ENCODE peak calls at places on chromosome 3, in ten cellular contexts. O, R, L, P, E, Y, I, C, W and T are unnamed samples.

GRCh38 chr3:99647081-99647480 is 8.7 kb downstream of the COL8A1 start:
- DNase-seq in O (no peak), R (peak), L (no peak), P (peak), E (no peak), Y (no peak), I (no peak), C (no peak), W (no peak), T (no peak)

GRCh38 chr3:190996376-190996775 is 133.9 kb upstream of the GMNC start:
- DNase-seq in O (no peak), R (no peak), L (no peak), P (no peak), E (no peak), Y (no peak), I (no peak), C (no peak), W (no peak), T (no peak)

GRCh38 chr3:20321391-20322047 is 135.5 kb upstream of the SGO1 start:
- DNase-seq in O (no peak), R (no peak), L (no peak), P (no peak), E (no peak), Y (no peak), I (no peak), C (no peak), W (no peak), T (no peak)

GRCh38 chr3:47578119-47578630 is 490 bp downstream of the CSPG5 start:
- DNase-seq in O (no peak), R (peak), L (peak), P (no peak), E (peak), Y (no peak), I (peak), C (peak), W (no peak), T (no peak)

GRCh38 chr3:196563721-196564225 is 4.6 kb downstream of the WDR53 start:
- DNase-seq in O (no peak), R (no peak), L (no peak), P (peak), E (peak), Y (no peak), I (no peak), C (no peak), W (no peak), T (no peak)

GRCh38 chr3:166190360-166190759 is 353.1 kb upstream of the BCHE start:
- DNase-seq in O (no peak), R (no peak), L (no peak), P (peak), E (no peak), Y (no peak), I (no peak), C (peak), W (no peak), T (no peak)

GRCh38 chr3:46701211-46701939 is at the start of gene TMIE:
- DNase-seq in O (no peak), R (no peak), L (no peak), P (no peak), E (no peak), Y (no peak), I (peak), C (peak), W (no peak), T (no peak)

GRCh38 chr3:5197470-5198312 is 10.2 kb downstream of the EDEM1 start:
- DNase-seq in O (no peak), R (peak), L (no peak), P (peak), E (peak), Y (no peak), I (no peak), C (peak), W (no peak), T (no peak)

GRCh38 chr3:181729071-181729915 is 17.6 kb downstream of the SOX2 start:
- DNase-seq in O (no peak), R (no peak), L (no peak), P (no peak), E (no peak), Y (no peak), I (no peak), C (no peak), W (no peak), T (no peak)

GRCh38 chr3:104750581-104750980 is 616.1 kb upstream of the ALCAM start:
- DNase-seq in O (no peak), R (no peak), L (no peak), P (peak), E (no peak), Y (no peak), I (no peak), C (no peak), W (no peak), T (no peak)

GRCh38 chr3:31449318-31449717 is 83.4 kb upstream of the STT3B start:
- DNase-seq in O (no peak), R (peak), L (no peak), P (no peak), E (no peak), Y (no peak), I (no peak), C (no peak), W (no peak), T (no peak)

GRCh38 chr3:60053518-60054265 is 1003.9 kb upstream of the CFAP20DC start:
- DNase-seq in O (no peak), R (no peak), L (no peak), P (no peak), E (peak), Y (no peak), I (no peak), C (no peak), W (no peak), T (no peak)

GRCh38 chr3:112776000-112776399 is 70.7 kb downstream of the CD200R1L start:
- DNase-seq in O (no peak), R (peak), L (no peak), P (peak), E (no peak), Y (no peak), I (no peak), C (no peak), W (no peak), T (no peak)

GRCh38 chr3:148863814-148864213 is 1.3 kb upstream of the CPA3 start:
- DNase-seq in O (no peak), R (no peak), L (no peak), P (no peak), E (no peak), Y (no peak), I (no peak), C (no peak), W (no peak), T (no peak)

GRCh38 chr3:34364345-34364744 is 565.9 kb downstream of the PDCD6IP start:
- DNase-seq in O (no peak), R (no peak), L (no peak), P (peak), E (no peak), Y (no peak), I (no peak), C (peak), W (no peak), T (no peak)

GRCh38 chr3:19940643-19941042 is 6.3 kb upstream of the RAB5A start:
- DNase-seq in O (no peak), R (no peak), L (no peak), P (no peak), E (no peak), Y (no peak), I (no peak), C (no peak), W (no peak), T (no peak)

GRCh38 chr3:151183253-151183652 is 19.8 kb downstream of the GPR171 start:
- DNase-seq in O (no peak), R (no peak), L (no peak), P (no peak), E (no peak), Y (no peak), I (no peak), C (no peak), W (no peak), T (no peak)

GRCh38 chr3:128488995-128489859 is 3.8 kb downstream of the GATA2 start:
- DNase-seq in O (no peak), R (no peak), L (no peak), P (no peak), E (no peak), Y (no peak), I (no peak), C (peak), W (no peak), T (peak)

GRCh38 chr3:43852066-43852465 is 161.3 kb downstream of the ABHD5 start:
- DNase-seq in O (no peak), R (no peak), L (no peak), P (peak), E (no peak), Y (no peak), I (no peak), C (no peak), W (no peak), T (no peak)

GRCh38 chr3:29026301-29026700 is 254.6 kb upstream of the RBMS3 start:
- DNase-seq in O (no peak), R (peak), L (no peak), P (no peak), E (no peak), Y (no peak), I (no peak), C (no peak), W (no peak), T (no peak)

GRCh38 chr3:67000006-67000405 is 1.9 kb downstream of the KBTBD8 start:
- DNase-seq in O (no peak), R (peak), L (no peak), P (peak), E (no peak), Y (no peak), I (no peak), C (no peak), W (no peak), T (no peak)

GRCh38 chr3:66520716-66521115 is 19.9 kb upstream of the LRIG1 start:
- DNase-seq in O (no peak), R (no peak), L (no peak), P (peak), E (no peak), Y (no peak), I (no peak), C (no peak), W (no peak), T (no peak)

GRCh38 chr3:48084170-48084569 is 68.0 kb upstream of the MAP4 start:
- DNase-seq in O (no peak), R (no peak), L (no peak), P (no peak), E (no peak), Y (no peak), I (no peak), C (no peak), W (no peak), T (no peak)

GRCh38 chr3:59885103-59885502 is 835.3 kb upstream of the CFAP20DC start:
- DNase-seq in O (no peak), R (no peak), L (no peak), P (no peak), E (no peak), Y (no peak), I (no peak), C (no peak), W (no peak), T (no peak)

GRCh38 chr3:133371676-133372075 is 28.2 kb upstream of the BFSP2 start:
- DNase-seq in O (no peak), R (no peak), L (no peak), P (no peak), E (no peak), Y (no peak), I (no peak), C (no peak), W (no peak), T (peak)

GRCh38 chr3:51966486-51966885 is 768 bp downstream of the PCBP4 start:
- DNase-seq in O (no peak), R (no peak), L (no peak), P (no peak), E (no peak), Y (no peak), I (no peak), C (no peak), W (no peak), T (no peak)

DNA sequence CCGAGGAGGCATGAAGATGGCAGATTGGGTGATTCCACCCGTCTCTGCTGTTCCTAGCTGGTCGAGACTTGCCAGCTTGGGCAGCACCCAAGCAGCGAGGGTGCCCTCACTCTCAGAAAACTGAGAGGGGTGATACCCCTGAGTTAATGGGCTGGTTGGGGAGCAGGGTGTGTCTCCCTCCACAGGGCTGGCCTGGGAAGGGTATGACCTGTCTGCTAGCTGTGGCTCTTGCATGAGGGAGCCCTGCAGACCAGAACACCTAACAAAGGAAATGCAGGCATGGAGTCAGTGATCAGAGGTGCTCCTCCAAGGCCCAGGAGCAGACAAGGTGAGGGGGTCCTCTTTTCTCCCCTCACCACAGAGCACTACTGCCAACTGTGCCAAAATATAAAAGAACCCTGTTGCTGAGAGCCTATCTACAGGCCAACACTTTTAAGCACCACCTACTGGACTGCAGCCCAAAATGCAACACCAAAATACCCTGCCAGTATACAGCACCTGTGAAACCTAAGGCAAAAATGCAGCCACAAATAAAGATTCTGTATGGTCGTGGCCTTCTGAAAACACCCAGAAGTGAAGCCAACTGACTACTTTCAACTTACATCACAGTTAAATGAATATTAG is 35.8 kb upstream of the PPM1L start:
- DNase-seq in O (no peak), R (peak), L (no peak), P (peak), E (no peak), Y (no peak), I (no peak), C (peak), W (no peak), T (no peak)
- TF ChIP-seq CTCF in O (no peak), R (peak), L (no peak), P (peak), E (no peak), Y (no peak), I (no peak), C (peak), W (no peak), T (no peak)

GRCh38 chr3:45180051-45180450 is 33.9 kb upstream of the CDCP1 start:
- DNase-seq in O (peak), R (no peak), L (no peak), P (peak), E (no peak), Y (no peak), I (no peak), C (no peak), W (no peak), T (no peak)
- TF ChIP-seq CTCF in O (no peak), R (no peak), L (no peak), P (no peak), E (no peak), Y (no peak), I (no peak), C (no peak), W (no peak), T (no peak)

DNA sequence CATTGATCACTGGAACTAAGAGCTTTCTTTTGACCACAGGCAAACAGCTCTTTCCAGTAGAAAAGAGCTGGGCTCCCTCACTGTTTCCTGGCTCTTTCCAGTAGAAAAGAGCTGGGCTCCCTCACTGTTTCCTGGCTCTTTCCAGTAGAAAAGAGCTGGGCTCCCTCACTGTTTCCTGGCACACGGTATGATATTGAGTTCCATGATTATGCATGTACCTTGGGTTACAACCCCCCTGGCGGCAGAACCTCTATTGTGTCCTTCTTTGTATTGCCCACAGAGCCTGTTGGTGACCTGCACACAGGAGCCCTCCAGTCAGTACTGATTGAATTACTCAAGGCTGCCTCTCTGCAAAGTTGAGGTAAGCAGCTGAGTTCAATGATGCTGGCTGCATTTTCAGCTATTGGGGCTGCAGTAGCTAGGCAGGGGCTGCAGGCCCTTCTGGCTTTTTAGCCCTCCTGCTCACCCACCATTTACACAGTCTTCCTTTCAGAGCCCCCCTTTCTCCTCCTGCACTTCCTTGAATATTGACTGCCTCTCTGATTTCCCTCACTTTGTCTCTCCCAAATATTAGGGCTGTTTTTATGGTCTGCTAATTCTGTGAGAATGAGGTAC is 10.2 kb downstream of the ACKR2 start:
- DNase-seq in O (no peak), R (peak), L (no peak), P (no peak), E (no peak), Y (no peak), I (no peak), C (peak), W (no peak), T (no peak)
- TF ChIP-seq CTCF in O (no peak), R (no peak), L (peak), P (no peak), E (no peak), Y (no peak), I (no peak), C (no peak), W (peak), T (no peak)

GRCh38 chr3:170132335-170132734 is 49.2 kb downstream of the PHC3 start:
- DNase-seq in O (no peak), R (peak), L (no peak), P (peak), E (no peak), Y (no peak), I (no peak), C (no peak), W (no peak), T (no peak)

GRCh38 chr3:170130532-170130931 is 51.0 kb downstream of the PHC3 start:
- DNase-seq in O (no peak), R (no peak), L (no peak), P (no peak), E (no peak), Y (no peak), I (no peak), C (no peak), W (no peak), T (no peak)

GRCh38 chr3:170128259-170128976 is 53.1 kb downstream of the PHC3 start:
- DNase-seq in O (no peak), R (peak), L (no peak), P (no peak), E (no peak), Y (no peak), I (no peak), C (no peak), W (no peak), T (no peak)

GRCh38 chr3:170128977-170129431 is 52.5 kb downstream of the PHC3 start:
- DNase-seq in O (no peak), R (peak), L (no peak), P (no peak), E (no peak), Y (no peak), I (no peak), C (no peak), W (no peak), T (no peak)
- TF ChIP-seq CTCF in O (no peak), R (no peak), L (no peak), P (no peak), E (no peak), Y (no peak), I (no peak), C (no peak), W (no peak), T (no peak)

GRCh38 chr3:122299872-122300460 is 25.1 kb upstream of the CSTA start:
- DNase-seq in O (no peak), R (peak), L (peak), P (peak), E (peak), Y (no peak), I (no peak), C (peak), W (no peak), T (no peak)
- TF ChIP-seq CTCF in O (no peak), R (peak), L (peak), P (peak), E (peak), Y (no peak), I (peak), C (peak), W (peak), T (no peak)

GRCh38 chr3:27666708-27667107 is 55.4 kb downstream of the EOMES start:
- DNase-seq in O (peak), R (peak), L (peak), P (peak), E (no peak), Y (no peak), I (peak), C (peak), W (no peak), T (peak)
- TF ChIP-seq CTCF in O (no peak), R (no peak), L (no peak), P (peak), E (no peak), Y (no peak), I (no peak), C (no peak), W (no peak), T (no peak)

GRCh38 chr3:23691343-23691895 is 114.3 kb upstream of the UBE2E1 start:
- DNase-seq in O (no peak), R (no peak), L (no peak), P (no peak), E (no peak), Y (no peak), I (no peak), C (no peak), W (no peak), T (no peak)

GRCh38 chr3:23686535-23686934 is 119.2 kb upstream of the UBE2E1 start:
- DNase-seq in O (no peak), R (no peak), L (no peak), P (no peak), E (no peak), Y (no peak), I (no peak), C (no peak), W (no peak), T (no peak)

GRCh38 chr3:23682646-23683045 is 123.1 kb upstream of the UBE2E1 start:
- DNase-seq in O (no peak), R (peak), L (no peak), P (no peak), E (no peak), Y (no peak), I (no peak), C (no peak), W (no peak), T (no peak)

GRCh38 chr3:23685484-23686258 is 120.1 kb upstream of the UBE2E1 start:
- DNase-seq in O (peak), R (peak), L (no peak), P (peak), E (no peak), Y (peak), I (peak), C (peak), W (no peak), T (peak)
- TF ChIP-seq CTCF in O (no peak), R (no peak), L (no peak), P (peak), E (no peak), Y (no peak), I (no peak), C (no peak), W (no peak), T (no peak)

GRCh38 chr3:141050913-141051632 is at the start of gene SPSB4:
- DNase-seq in O (peak), R (no peak), L (peak), P (peak), E (no peak), Y (no peak), I (peak), C (peak), W (peak), T (no peak)
- TF ChIP-seq CTCF in O (peak), R (no peak), L (peak), P (no peak), E (no peak), Y (no peak), I (peak), C (peak), W (peak), T (peak)

GRCh38 chr3:17078885-17079465 is 194.2 kb downstream of the PLCL2 start:
- DNase-seq in O (no peak), R (no peak), L (no peak), P (no peak), E (no peak), Y (no peak), I (no peak), C (no peak), W (no peak), T (no peak)
- TF ChIP-seq CTCF in O (no peak), R (no peak), L (no peak), P (no peak), E (no peak), Y (no peak), I (no peak), C (no peak), W (no peak), T (no peak)

GRCh38 chr3:13192471-13193213 is 119.4 kb upstream of the IQSEC1 start:
- DNase-seq in O (no peak), R (no peak), L (peak), P (peak), E (no peak), Y (no peak), I (no peak), C (peak), W (no peak), T (no peak)
- TF ChIP-seq CTCF in O (no peak), R (peak), L (peak), P (peak), E (no peak), Y (no peak), I (no peak), C (peak), W (peak), T (peak)